ENCODE peak calls at places on chromosome X, in five cellular contexts. Q, L, J, V and A are unnamed samples.

GRCh38 chrX:68431836-68432235 is 1.5 kb downstream of the OPHN1 start:
- DNase-seq in Q (no peak), L (no peak), J (no peak), V (no peak), A (no peak)

GRCh38 chrX:15194136-15194535 is 75.7 kb downstream of the ASB9 start:
- DNase-seq in Q (no peak), L (no peak), J (no peak), V (no peak), A (no peak)

GRCh38 chrX:48649109-48649508 is 34.5 kb upstream of the WAS start:
- DNase-seq in Q (no peak), L (no peak), J (no peak), V (peak), A (no peak)

GRCh38 chrX:116961872-116962582 is 499.3 kb upstream of the CT83 start:
- DNase-seq in Q (no peak), L (peak), J (peak), V (no peak), A (no peak)

GRCh38 chrX:151750511-151750910 is 16.0 kb downstream of the CNGA2 start:
- DNase-seq in Q (no peak), L (no peak), J (no peak), V (no peak), A (no peak)

GRCh38 chrX:150257348-150258175 is 105.6 kb upstream of the MAMLD1 start:
- DNase-seq in Q (no peak), L (no peak), J (no peak), V (no peak), A (no peak)

GRCh38 chrX:17878028-17878670 is 17.1 kb upstream of the RAI2 start:
- DNase-seq in Q (no peak), L (no peak), J (no peak), V (no peak), A (no peak)

GRCh38 chrX:153608376-153608775 is 9.4 kb upstream of the CCNQ start:
- DNase-seq in Q (no peak), L (no peak), J (no peak), V (no peak), A (no peak)

GRCh38 chrX:70755850-70756249 is 152.7 kb downstream of the TEX11 start:
- DNase-seq in Q (no peak), L (no peak), J (no peak), V (no peak), A (no peak)

DNA sequence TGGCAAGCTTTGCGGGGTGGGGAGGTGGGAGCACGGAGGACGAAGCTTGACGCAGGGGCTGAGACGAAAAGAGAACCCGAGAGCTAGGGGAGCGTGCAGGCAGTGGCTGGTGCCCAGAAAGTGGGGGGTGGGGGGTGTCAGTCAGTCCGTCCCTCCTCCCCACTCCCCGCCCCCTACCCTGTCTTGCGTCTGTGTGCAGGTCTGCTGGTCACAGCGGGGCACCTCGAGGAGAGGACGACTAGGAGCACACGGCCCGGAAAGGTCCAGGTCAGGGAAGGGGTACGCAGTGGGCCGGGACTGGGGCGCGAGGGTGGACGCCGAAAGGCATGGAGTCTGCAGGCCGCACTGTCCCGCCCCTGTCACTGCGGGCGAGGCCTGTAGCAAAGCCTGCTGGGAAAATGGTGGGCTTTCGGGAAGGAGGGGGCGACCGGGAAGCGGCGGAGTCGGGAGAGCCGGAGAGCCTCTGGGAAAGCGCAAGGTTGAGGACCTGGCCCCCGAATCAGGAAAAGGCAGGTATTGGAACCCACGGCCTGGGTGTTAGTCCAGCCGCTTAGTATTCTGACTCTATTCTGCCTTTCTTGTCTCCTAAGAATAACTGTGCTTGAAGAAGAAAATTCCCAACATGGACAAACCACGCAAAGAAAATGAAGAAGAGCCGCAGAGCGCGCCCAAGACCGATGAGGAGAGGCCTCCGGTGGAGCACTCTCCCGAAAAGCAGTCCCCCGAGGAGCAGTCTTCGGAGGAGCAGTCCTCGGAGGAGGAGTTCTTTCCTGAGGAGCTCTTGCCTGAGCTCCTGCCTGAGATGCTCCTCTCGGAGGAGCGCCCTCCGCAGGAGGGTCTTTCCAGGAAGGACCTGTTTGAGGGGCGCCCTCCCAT is 758 bp downstream of the TCEAL1 start:
- DNase-seq in Q (peak), L (peak), J (peak), V (peak), A (peak)
- TF ChIP-seq POLR2A in Q (peak), L (peak), J (peak), V (peak), A (peak)

GRCh38 chrX:367866-368265 is 18.8 kb downstream of the PPP2R3B start:
- DNase-seq in Q (no peak), L (no peak), J (no peak), V (no peak), A (no peak)
- H3K27ac ChIP-seq in Q (no peak), L (no peak), J (no peak), V (no peak), A (no peak)

GRCh38 chrX:133897593-133898163 is 87.7 kb downstream of the GPC3 start:
- DNase-seq in Q (no peak), L (no peak), J (no peak), V (no peak), A (no peak)

GRCh38 chrX:133888941-133889340 is 96.5 kb downstream of the GPC3 start:
- DNase-seq in Q (no peak), L (no peak), J (no peak), V (no peak), A (no peak)

DNA sequence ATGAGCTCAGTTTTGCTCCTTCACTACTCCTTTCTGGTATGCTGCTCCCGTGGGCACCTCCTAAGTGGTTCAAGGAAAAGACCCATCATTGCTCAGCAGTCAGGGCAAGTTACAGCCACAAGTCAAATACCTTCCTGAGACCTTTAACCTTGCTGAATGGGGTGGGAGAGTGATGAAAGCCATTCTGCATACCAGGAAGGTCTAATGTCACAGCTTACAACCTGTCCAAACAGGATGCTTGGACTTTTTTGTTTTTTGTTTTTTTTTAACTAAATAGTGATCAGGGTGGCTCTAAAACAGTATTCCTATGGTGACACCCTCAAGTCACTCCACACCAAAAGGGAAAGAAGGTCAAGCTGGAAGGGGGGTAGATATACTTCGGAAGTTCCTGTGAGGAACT is 93.1 kb downstream of the GPC3 start:
- DNase-seq in Q (no peak), L (no peak), J (peak), V (no peak), A (no peak)
- TF ChIP-seq POLR2A in Q (no peak), L (no peak), J (no peak), V (no peak), A (no peak)

DNA sequence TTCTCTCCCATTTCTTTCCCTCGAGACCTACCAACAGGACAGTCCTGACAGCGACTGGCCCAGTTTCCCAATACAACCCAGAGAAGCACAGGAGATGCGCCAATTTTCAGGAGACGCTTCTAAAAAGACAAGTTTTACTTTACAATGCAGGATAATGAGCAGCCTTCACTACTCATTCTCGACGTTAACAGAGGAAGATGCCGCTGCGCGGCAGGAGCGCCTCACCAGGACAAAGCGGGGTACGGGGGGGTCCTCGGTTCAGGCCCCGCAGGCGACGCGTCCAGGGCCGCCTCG is 689 bp downstream of the BCLAF3 start:
- DNase-seq in Q (no peak), L (no peak), J (no peak), V (no peak), A (no peak)
- H3K27ac ChIP-seq in Q (peak), L (peak), J (peak), V (peak), A (peak)

DNA sequence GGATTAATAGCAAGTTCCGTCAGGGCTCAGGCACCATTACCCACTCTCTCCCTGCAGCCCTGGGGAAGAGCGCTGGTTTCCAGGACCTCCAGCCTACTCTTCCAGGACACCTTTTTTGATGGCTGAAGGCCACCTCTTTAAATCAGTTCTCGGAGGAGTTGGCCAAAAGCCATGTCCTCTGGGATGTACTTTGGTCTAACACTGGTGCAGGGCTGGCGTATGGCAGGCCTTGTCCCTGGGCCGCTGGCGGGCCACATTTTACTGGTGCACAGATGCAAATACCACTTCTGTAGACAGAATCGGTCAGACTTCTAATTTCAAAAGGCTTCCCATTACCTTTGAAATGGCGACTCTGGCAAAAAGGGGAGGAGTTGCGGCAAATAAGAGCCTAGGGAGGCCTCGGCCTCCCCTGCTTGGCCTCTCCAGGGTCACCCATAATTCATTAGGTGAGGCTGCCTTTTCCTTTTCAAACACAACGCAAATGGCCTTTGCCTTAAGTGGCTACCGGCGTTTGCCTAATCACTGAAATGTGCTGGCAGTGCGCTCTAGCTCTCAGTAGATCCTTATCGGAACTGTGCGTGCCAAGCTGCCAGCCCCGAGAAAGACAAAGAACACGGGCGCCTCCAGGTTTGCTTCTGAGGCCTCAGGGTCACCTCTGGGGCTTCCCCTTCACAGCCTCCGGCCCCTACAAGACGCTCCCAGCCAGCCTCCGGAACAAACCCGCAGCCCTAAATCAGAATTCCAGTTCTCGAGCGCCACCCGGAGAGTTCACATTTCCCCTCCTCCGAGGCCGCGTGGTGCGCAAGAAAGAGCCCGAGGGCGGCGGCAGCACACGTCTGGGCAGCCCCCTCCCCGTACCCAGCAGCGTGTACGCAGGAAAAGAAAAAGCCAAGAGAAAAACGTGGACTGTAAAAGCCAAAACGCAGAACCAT is 76.2 kb upstream of the BCOR start:
- DNase-seq in Q (peak), L (no peak), J (peak), V (peak), A (peak)
- TF ChIP-seq POLR2A in Q (no peak), L (no peak), J (no peak), V (no peak), A (no peak)